ENCODE peak calls at places on chromosomes 3 and 15, in eight cellular contexts. N is suprapubic skin, F is heart right ventricle, B is tibial artery, J is pancreas, L is body of pancreas, Q is OCI-LY7, R is IMR-90. E is an unnamed sample.

GRCh38 chr3:169863458-169863899 is 6.3 kb downstream of the LRRC31 start:
- DNase-seq in Q (peak; percentile 85), J (peak; percentile 82), N (no peak), R (peak; percentile 72), L (peak; percentile 67), B (peak; percentile 70), F (peak; percentile 67), E (peak; percentile 12)

GRCh38 chr15:91099616-91100560 is at the start of gene SV2B:
- DNase-seq in Q (no peak), L (peak; percentile 34), B (no peak), F (peak; percentile 38), J (peak; percentile 34), N (no peak), R (peak; percentile 42), E (no peak)

GRCh38 chr3:100022506-100022905 is 91.8 kb downstream of the FILIP1L start:
- DNase-seq in F (no peak), N (no peak), Q (no peak), R (no peak), L (no peak), J (no peak), B (no peak), E (no peak)

GRCh38 chr15:69232144-69232543 is 66.6 kb upstream of the PAQR5 start:
- DNase-seq in N (no peak), Q (no peak), R (peak; percentile 7), B (no peak), J (no peak), F (no peak), L (no peak), E (no peak)

GRCh38 chr3:170405101-170405500 is 13.6 kb upstream of the CLDN11 start:
- DNase-seq in N (no peak), R (no peak), B (no peak), J (no peak), F (no peak), Q (no peak), L (no peak), E (no peak)

GRCh38 chr15:51771773-51772172 is 20.4 kb downstream of the TMOD2 start:
- DNase-seq in F (no peak), J (no peak), R (no peak), N (no peak), B (no peak), Q (no peak), L (no peak), E (no peak)

GRCh38 chr15:45394681-45395080 is 16.3 kb upstream of the GATM start:
- DNase-seq in Q (no peak), N (no peak), L (no peak), B (no peak), F (no peak), R (no peak), J (no peak), E (no peak)

GRCh38 chr15:38231430-38231829 is 21.2 kb upstream of the SPRED1 start:
- DNase-seq in N (no peak), R (no peak), L (no peak), F (peak; percentile 15), Q (no peak), B (no peak), J (no peak), E (no peak)

GRCh38 chr15:95990833-95991232 is 339.7 kb upstream of the NR2F2 start:
- DNase-seq in J (no peak), N (no peak), B (no peak), F (no peak), R (no peak), Q (no peak), L (no peak), E (no peak)

GRCh38 chr3:128083980-128084674 is 31.9 kb downstream of the SEC61A1 start:
- DNase-seq in Q (no peak), F (peak; percentile 41), J (no peak), L (peak; percentile 73), R (peak; percentile 76), B (no peak), N (no peak), E (no peak)

GRCh38 chr15:95557226-95558046 is 773.1 kb upstream of the NR2F2 start:
- DNase-seq in J (no peak), F (no peak), N (no peak), L (no peak), R (peak; percentile 95), B (peak; percentile 68), Q (no peak), E (peak; percentile 84)

GRCh38 chr3:71118406-71118805 is 465.1 kb downstream of the FOXP1 start:
- DNase-seq in F (no peak), R (no peak), Q (no peak), J (no peak), N (no peak), L (no peak), B (no peak), E (no peak)

GRCh38 chr3:72722930-72723726 is 125.1 kb downstream of the SHQ1 start:
- DNase-seq in L (no peak), R (peak; percentile 73), F (no peak), B (no peak), J (no peak), Q (no peak), N (no peak), E (peak; percentile 26)

GRCh38 chr3:172853911-172854648 is 103.6 kb downstream of the ECT2 start:
- DNase-seq in J (no peak), R (no peak), F (no peak), L (no peak), B (no peak), N (no peak), Q (no peak), E (no peak)

GRCh38 chr3:14144423-14145075 is 19.7 kb downstream of the TMEM43 start:
- DNase-seq in B (peak; percentile 89), N (no peak), F (peak; percentile 88), J (peak; percentile 73), Q (peak; percentile 45), R (peak; percentile 99), L (peak; percentile 89), E (peak; percentile 99)

GRCh38 chr15:86183765-86184491 is 104.3 kb downstream of the AGBL1 start:
- DNase-seq in L (no peak), R (no peak), Q (no peak), F (no peak), B (no peak), J (no peak), N (no peak), E (no peak)

GRCh38 chr3:39254806-39255449 is 24.9 kb downstream of the CX3CR1 start:
- DNase-seq in J (no peak), B (no peak), L (no peak), F (no peak), R (peak; percentile 43), N (no peak), Q (peak; percentile 24), E (peak; percentile 60)

GRCh38 chr3:55877703-55878102 is 390.6 kb upstream of the WNT5A start:
- DNase-seq in L (no peak), Q (peak; percentile 7), B (no peak), J (no peak), R (no peak), F (no peak), N (no peak), E (no peak)

GRCh38 chr3:10983219-10983916 is 9.2 kb upstream of the SLC6A1 start:
- DNase-seq in N (no peak), Q (peak; percentile 12), L (peak; percentile 55), R (peak; percentile 17), F (no peak), B (no peak), J (peak; percentile 45), E (no peak)

GRCh38 chr3:30131171-30131570 is 475.2 kb upstream of the TGFBR2 start:
- DNase-seq in Q (no peak), B (no peak), R (no peak), N (no peak), L (no peak), F (no peak), J (no peak), E (no peak)

DNA sequence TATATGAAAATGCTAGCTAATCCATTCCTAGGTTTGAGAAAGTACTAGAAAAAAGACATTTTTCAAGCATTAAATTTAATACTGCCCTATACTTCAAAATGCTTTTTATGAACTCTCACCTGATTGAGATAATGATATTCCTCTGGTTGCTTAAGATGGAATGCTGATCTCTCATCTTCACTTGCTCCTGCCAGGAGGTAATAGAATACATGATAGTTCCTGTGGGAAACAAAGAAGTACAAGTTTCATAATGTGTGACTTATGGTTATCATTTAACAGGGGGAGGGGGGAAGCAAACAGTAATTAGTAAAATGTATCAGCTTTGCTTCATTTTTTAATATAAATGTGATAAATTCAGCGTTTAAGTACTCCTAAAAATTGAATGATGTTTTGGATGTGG is 97.2 kb downstream of the MYO9A start:
- DNase-seq in F (no peak), R (no peak), L (no peak), N (no peak), B (no peak), Q (no peak), J (no peak), E (no peak)
- H3K36me3 ChIP-seq in F (peaks cover 4% of the 10 kb centered on the region), R (peaks cover 2% of the 10 kb centered on the region), L (no peaks in the 10 kb centered on the region), N (peaks cover 24% of the 10 kb centered on the region), B (peaks cover 5% of the 10 kb centered on the region), Q (peaks cover 38% of the 10 kb centered on the region), J (no peaks in the 10 kb centered on the region), E (no peaks in the 10 kb centered on the region)

DNA sequence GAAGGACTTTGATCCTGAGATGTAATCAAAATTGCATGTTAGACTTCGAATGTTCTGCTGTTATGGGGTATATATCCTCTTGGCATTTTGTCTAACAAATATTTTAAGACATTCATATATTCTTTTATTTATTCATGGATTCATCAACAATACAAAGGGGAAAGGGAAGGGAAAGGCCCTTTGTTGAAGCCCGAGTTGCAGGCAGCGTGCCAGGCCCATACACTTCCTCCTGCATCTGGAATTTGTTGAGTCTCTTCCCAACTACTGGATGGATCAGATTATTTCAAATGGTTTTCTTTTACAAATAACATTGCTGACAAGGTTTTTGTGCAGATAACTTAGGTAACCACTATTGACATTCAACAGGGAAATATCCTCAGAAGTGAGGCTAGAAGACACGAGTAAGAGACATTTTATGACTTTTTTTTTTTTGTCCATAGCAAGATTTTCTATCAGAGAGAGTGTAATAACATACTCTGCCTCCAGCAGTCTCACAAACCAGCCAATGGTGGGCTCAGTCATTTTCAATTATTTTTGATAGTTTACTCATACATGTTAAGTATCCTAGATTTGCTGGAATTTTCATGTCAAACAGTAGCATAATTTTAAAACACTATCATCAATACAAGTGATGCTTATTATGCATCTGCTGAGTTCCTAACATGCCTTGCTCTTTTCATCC is 94.3 kb downstream of the RPL39L start:
- DNase-seq in L (peak; percentile 19), J (no peak), R (no peak), Q (no peak), F (peak; percentile 65), N (no peak), B (no peak), E (no peak)
- TF ChIP-seq CTCF in L (no peak), J (no peak), R (no peak), Q (no peak), F (no peak), N (no peak), B (no peak), E (no peak)

DNA sequence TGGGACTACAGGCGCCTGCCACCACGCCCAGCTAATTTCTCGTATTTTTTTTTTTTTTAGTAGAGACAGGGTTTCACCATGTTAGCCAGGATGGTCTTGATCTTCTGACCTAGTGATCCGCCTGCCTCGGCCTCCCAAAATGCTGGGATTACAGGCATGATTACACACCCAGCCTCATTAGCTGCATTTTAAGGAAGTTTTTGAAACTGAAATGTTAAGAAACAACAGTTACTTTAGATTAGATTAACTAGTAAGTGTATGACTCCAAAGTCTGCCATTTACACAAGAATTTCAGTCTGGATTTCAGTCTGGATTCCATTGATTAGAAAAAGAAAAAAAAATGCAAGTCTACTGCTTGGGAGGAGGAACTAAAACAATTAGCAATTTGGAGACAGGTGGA is 24.5 kb upstream of the VPS39 start:
- DNase-seq in Q (no peak), N (no peak), L (no peak), R (no peak), F (no peak), B (no peak), J (no peak), E (no peak)
- H3K36me3 ChIP-seq in Q (peaks cover 93% of the 10 kb centered on the region), N (peaks cover 85% of the 10 kb centered on the region), L (peaks cover 12% of the 10 kb centered on the region), R (peaks cover 26% of the 10 kb centered on the region), F (peaks cover 22% of the 10 kb centered on the region), B (peaks cover 26% of the 10 kb centered on the region), J (no peaks in the 10 kb centered on the region), E (peaks cover 7% of the 10 kb centered on the region)

GRCh38 chr3:12707425-12707824 is 43.5 kb upstream of the RAF1 start:
- DNase-seq in R (peak; percentile 37), F (no peak), Q (no peak), J (no peak), L (no peak), N (no peak), B (no peak), E (no peak)
- TF ChIP-seq CTCF in R (no peak), F (no peak), Q (no peak), J (no peak), L (no peak), N (no peak), B (no peak), E (no peak)

E was measured in BJ.